ENCODE peak calls at places on chromosomes 3 and 15, in five cellular contexts. M is upper lobe of left lung, W is HepG2, C is GM12878, I is K562. S is an unnamed sample.

GRCh38 chr3:61730058-61730457 is 168.7 kb downstream of the PTPRG start:
- ATAC-seq in M (no peak), I (no peak), C (no peak), W (peak), S (no peak)

GRCh38 chr3:99176169-99176964 is 274.9 kb upstream of the DCBLD2 start:
- ATAC-seq in C (no peak), M (no peak), W (no peak), I (no peak), S (no peak)

GRCh38 chr3:64214002-64214696 is 11.1 kb downstream of the PRICKLE2 start:
- ATAC-seq in W (no peak), M (peak), I (no peak), C (no peak), S (peak)

GRCh38 chr15:52649686-52650085 is 29.5 kb downstream of the ATOSA start:
- ATAC-seq in W (no peak), I (no peak), M (no peak), C (no peak), S (no peak)

GRCh38 chr3:24342275-24342674 is 152.4 kb downstream of the THRB start:
- ATAC-seq in W (no peak), I (peak), C (no peak), M (no peak), S (no peak)

GRCh38 chr3:134333522-134334181 is 40.6 kb downstream of the AMOTL2 start:
- ATAC-seq in W (peak), C (no peak), M (no peak), I (peak), S (peak)

GRCh38 chr15:26260517-26261133 is 397.5 kb upstream of the ATP10A start:
- ATAC-seq in I (peak), W (peak), C (no peak), M (peak), S (peak)

GRCh38 chr15:66833372-66833771 is 131.3 kb downstream of the SMAD6 start:
- ATAC-seq in I (peak), C (peak), W (no peak), M (no peak), S (no peak)

GRCh38 chr3:10693457-10693856 is 122.6 kb upstream of the SLC6A11 start:
- ATAC-seq in W (no peak), M (no peak), I (no peak), C (no peak), S (no peak)

GRCh38 chr3:52195823-52196331 is 2.1 kb upstream of the ALAS1 start:
- ATAC-seq in C (no peak), W (peak), I (no peak), M (peak), S (peak)

GRCh38 chr3:59772416-59773408 is 722.9 kb upstream of the CFAP20DC start:
- ATAC-seq in I (no peak), W (no peak), C (peak), M (no peak), S (no peak)

GRCh38 chr3:197942956-197943556 is 6.9 kb upstream of the RPL35A start:
- ATAC-seq in I (peak), M (peak), C (peak), W (peak), S (no peak)

GRCh38 chr3:69120879-69121464 is 1.4 kb downstream of the LMOD3 start:
- ATAC-seq in M (peak), W (peak), I (peak), C (peak), S (no peak)

GRCh38 chr15:77489647-77490046 is 69.0 kb downstream of the HMG20A start:
- ATAC-seq in M (no peak), I (no peak), W (no peak), C (no peak), S (no peak)

GRCh38 chr15:36571301-36571700 is 8.1 kb upstream of the CDIN1 start:
- ATAC-seq in M (no peak), I (no peak), W (no peak), C (no peak), S (no peak)

GRCh38 chr15:85750807-85751730 is 43.7 kb downstream of the KLHL25 start:
- ATAC-seq in M (peak), W (peak), I (no peak), C (peak), S (peak)

GRCh38 chr3:188164248-188164687 is 10.3 kb downstream of the LPP start:
- ATAC-seq in W (peak), I (no peak), C (no peak), M (peak), S (no peak)

GRCh38 chr3:157362348-157362747 is 74.3 kb upstream of the PTX3 start:
- ATAC-seq in W (no peak), C (peak), M (no peak), I (no peak), S (no peak)

GRCh38 chr3:12180218-12180617 is 21.5 kb upstream of the TIMP4 start:
- ATAC-seq in M (peak), C (no peak), W (no peak), I (no peak), S (no peak)

GRCh38 chr3:134253475-134254231 is 3.0 kb upstream of the RYK start:
- ATAC-seq in M (no peak), W (no peak), I (no peak), C (no peak), S (no peak)

GRCh38 chr3:64627471-64628321 is 60.1 kb downstream of the ADAMTS9 start:
- ATAC-seq in C (no peak), M (no peak), I (no peak), W (peak), S (no peak)

GRCh38 chr15:27763514-27763913 is 335.6 kb downstream of the OCA2 start:
- ATAC-seq in I (no peak), W (no peak), C (no peak), M (no peak), S (no peak)

DNA sequence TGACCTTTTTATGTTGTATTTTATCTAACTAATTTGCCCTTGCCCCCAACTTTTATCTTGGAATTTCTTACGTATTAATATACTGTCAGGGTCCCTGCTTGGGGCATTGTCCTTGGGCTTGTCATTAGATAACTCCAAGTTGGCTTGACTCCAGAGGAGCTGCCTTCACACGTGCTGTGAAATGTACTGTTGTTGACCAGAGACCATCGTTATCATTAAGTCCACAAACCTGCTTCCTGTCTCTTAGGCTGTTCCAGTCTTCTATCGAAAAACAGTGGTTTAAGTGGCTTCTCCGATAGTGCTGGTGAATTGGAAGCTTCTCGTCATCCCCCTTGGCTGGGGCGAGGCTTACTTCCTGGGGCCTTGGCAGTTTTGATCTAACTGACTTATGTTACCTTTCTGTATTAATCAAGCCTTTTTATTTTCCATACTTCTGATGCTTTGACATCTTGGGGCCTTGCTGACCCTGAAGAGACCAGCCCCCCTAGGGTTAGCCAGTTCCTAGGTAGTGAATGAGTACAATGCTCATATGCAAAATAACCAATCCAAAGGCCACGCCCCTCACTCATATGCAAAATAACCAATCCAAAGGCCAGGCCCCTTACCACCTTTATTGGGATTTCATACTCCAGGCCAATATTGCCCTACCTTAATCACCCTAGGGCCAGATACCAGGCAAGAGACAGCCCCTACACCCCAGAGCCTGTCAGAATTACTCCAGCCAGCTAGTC is 164.5 kb downstream of the IGF1R start:
- ATAC-seq in C (no peak), M (no peak), W (peak), I (peak), S (no peak)
- TF ChIP-seq POLR2AphosphoS5 in C (no peak), M (no peak), W (no peak), I (no peak), S (no peak)

GRCh38 chr3:17021614-17022013 is 136.9 kb downstream of the PLCL2 start:
- ATAC-seq in I (no peak), C (no peak), M (no peak), W (no peak), S (no peak)
- TF ChIP-seq EP300 in I (no peak), C (no peak), M (no peak), W (no peak), S (no peak)

GRCh38 chr15:90000175-90000923 is 775 bp upstream of the ZNF710 start:
- ATAC-seq in M (peak), W (peak), I (no peak), C (peak), S (peak)

GRCh38 chr15:90002428-90002844 is 1.3 kb downstream of the ZNF710 start:
- ATAC-seq in W (peak), I (peak), C (peak), M (peak), S (peak)

GRCh38 chr15:89999676-90000174 is 1.4 kb upstream of the ZNF710 start:
- ATAC-seq in M (peak), C (no peak), I (no peak), W (no peak), S (no peak)

GRCh38 chr15:90001683-90002427 is 731 bp downstream of the ZNF710 start:
- ATAC-seq in C (peak), M (peak), I (peak), W (peak), S (peak)

GRCh38 chr15:90001062-90001682 is at the start of gene ZNF710:
- ATAC-seq in I (peak), W (no peak), C (peak), M (peak), S (peak)
- TF ChIP-seq POLR2AphosphoS5 in I (no peak), W (no peak), C (peak), M (no peak), S (no peak)

GRCh38 chr3:50350527-50351317 is at the start of the genes CYB561D2 and NPRL2:
- ATAC-seq in M (peak), W (peak), I (peak), C (peak), S (peak)
- TF ChIP-seq EP300 in M (no peak), W (no peak), I (no peak), C (peak), S (no peak)

GRCh38 chr3:14439501-14440167 is 37.2 kb downstream of the SLC6A6 start:
- ATAC-seq in M (peak), W (no peak), C (peak), I (peak), S (no peak)
- TF ChIP-seq POLR2AphosphoS5 in M (no peak), W (no peak), C (no peak), I (peak), S (no peak)

GRCh38 chr15:56805466-56806146 is 72.3 kb upstream of the ZNF280D start:
- ATAC-seq in M (peak), W (no peak), C (peak), I (no peak), S (peak)
- TF ChIP-seq EP300 in M (no peak), W (no peak), C (no peak), I (no peak), S (no peak)

S was measured in gastroesophageal sphincter.